ENCODE peak calls at places on chromosomes 13 and 19, in five cellular contexts. Z is H1, Q is mesenchymal stem cell, R is trophoblast cell, T is H9. U is an unnamed sample.

GRCh38 chr13:83372786-83373185 is 509.5 kb downstream of the SLITRK1 start:
- DNase-seq in Z (no peak), Q (no peak), R (no peak), T (no peak), U (no peak)

GRCh38 chr13:71290963-71291937 is 575.8 kb downstream of the DACH1 start:
- DNase-seq in Z (no peak), Q (peak), R (peak), T (no peak), U (no peak)

GRCh38 chr13:87872813-87873212 is 201.6 kb downstream of the SLITRK5 start:
- DNase-seq in Z (no peak), Q (no peak), R (no peak), T (no peak), U (no peak)

GRCh38 chr19:55257461-55258411 is 1.1 kb downstream of the PPP6R1 start:
- DNase-seq in Z (peak), Q (peak), R (peak), T (no peak), U (no peak)

GRCh38 chr19:17504030-17504429 is 7.4 kb upstream of the PGLS start:
- DNase-seq in Z (no peak), Q (peak), R (no peak), T (no peak), U (no peak)

GRCh38 chr19:4911786-4912672 is 2.7 kb downstream of the UHRF1 start:
- DNase-seq in Z (peak), Q (peak), R (peak), T (no peak), U (no peak)

GRCh38 chr19:30630289-30631034 is 258.3 kb downstream of the ZNF536 start:
- DNase-seq in Z (no peak), Q (no peak), R (no peak), T (no peak), U (no peak)

GRCh38 chr19:41698746-41699230 is 9.6 kb upstream of the CEACAM5 start:
- DNase-seq in Z (no peak), Q (no peak), R (no peak), T (no peak), U (no peak)

GRCh38 chr19:52901842-52902241 is 4.4 kb upstream of the ZNF320 start:
- DNase-seq in Z (no peak), Q (no peak), R (peak), T (no peak), U (no peak)

GRCh38 chr19:28435551-28436261 is 777.2 kb downstream of the UQCRFS1 start:
- DNase-seq in Z (no peak), Q (no peak), R (no peak), T (no peak), U (no peak)

GRCh38 chr19:41302624-41303351 is 7.2 kb upstream of the CCDC97 start:
- DNase-seq in Z (no peak), Q (no peak), R (no peak), T (no peak), U (no peak)

GRCh38 chr13:110454956-110455355 is 106.6 kb downstream of the RAB20 start:
- DNase-seq in Z (no peak), Q (no peak), R (no peak), T (no peak), U (no peak)

GRCh38 chr13:41554626-41555386 is 97.5 kb downstream of the RGCC start:
- DNase-seq in Z (no peak), Q (no peak), R (no peak), T (no peak), U (no peak)

GRCh38 chr19:43596842-43597461 is 557 bp downstream of the ZNF576 start:
- DNase-seq in Z (no peak), Q (peak), R (no peak), T (no peak), U (no peak)

GRCh38 chr13:97122381-97122996 is 99.6 kb upstream of the MBNL2 start:
- DNase-seq in Z (no peak), Q (peak), R (peak), T (no peak), U (no peak)

GRCh38 chr19:56174086-56174485 is 1.7 kb upstream of the GALP start:
- DNase-seq in Z (no peak), Q (no peak), R (no peak), T (no peak), U (no peak)

GRCh38 chr19:16660763-16661479 is at the start of gene TMEM38A:
- DNase-seq in Z (peak), Q (peak), R (peak), T (peak), U (peak)

GRCh38 chr13:20823071-20823470 is 49.3 kb upstream of the EEF1AKMT1 start:
- DNase-seq in Z (no peak), Q (no peak), R (peak), T (no peak), U (no peak)

GRCh38 chr19:29277107-29277506 is 64.2 kb upstream of the UQCRFS1 start:
- DNase-seq in Z (peak), Q (no peak), R (no peak), T (peak), U (no peak)

GRCh38 chr19:1513492-1514294 is 874 bp upstream of the ADAMTSL5 start:
- DNase-seq in Z (peak), Q (peak), R (peak), T (peak), U (no peak)

GRCh38 chr19:29119582-29119981 is 93.4 kb downstream of the UQCRFS1 start:
- DNase-seq in Z (peak), Q (no peak), R (peak), T (peak), U (no peak)

GRCh38 chr19:39557791-39558622 is 18.0 kb upstream of the EID2 start:
- DNase-seq in Z (no peak), Q (peak), R (peak), T (no peak), U (no peak)

GRCh38 chr19:1860133-1860775 is 3.1 kb downstream of the KLF16 start:
- DNase-seq in Z (peak), Q (peak), R (peak), T (no peak), U (peak)

GRCh38 chr13:114065926-114066774 is 66.3 kb downstream of the RASA3 start:
- DNase-seq in Z (no peak), Q (no peak), R (no peak), T (no peak), U (no peak)

GRCh38 chr13:97017322-97017721 is 23.0 kb upstream of the OXGR1 start:
- DNase-seq in Z (no peak), Q (no peak), R (no peak), T (no peak), U (no peak)

GRCh38 chr19:5822181-5822844 is 17.2 kb downstream of the FUT6 start:
- DNase-seq in Z (no peak), Q (no peak), R (no peak), T (no peak), U (no peak)

GRCh38 chr13:96075953-96076543 is 13.9 kb upstream of the HS6ST3 start:
- DNase-seq in Z (no peak), Q (peak), R (peak), T (no peak), U (no peak)

GRCh38 chr13:96636310-96636709 is 358.0 kb downstream of the OXGR1 start:
- DNase-seq in Z (no peak), Q (no peak), R (no peak), T (no peak), U (no peak)

GRCh38 chr19:8610928-8611284 is 391 bp upstream of the ADAMTS10 start:
- DNase-seq in Z (no peak), Q (no peak), R (no peak), T (no peak), U (no peak)

DNA sequence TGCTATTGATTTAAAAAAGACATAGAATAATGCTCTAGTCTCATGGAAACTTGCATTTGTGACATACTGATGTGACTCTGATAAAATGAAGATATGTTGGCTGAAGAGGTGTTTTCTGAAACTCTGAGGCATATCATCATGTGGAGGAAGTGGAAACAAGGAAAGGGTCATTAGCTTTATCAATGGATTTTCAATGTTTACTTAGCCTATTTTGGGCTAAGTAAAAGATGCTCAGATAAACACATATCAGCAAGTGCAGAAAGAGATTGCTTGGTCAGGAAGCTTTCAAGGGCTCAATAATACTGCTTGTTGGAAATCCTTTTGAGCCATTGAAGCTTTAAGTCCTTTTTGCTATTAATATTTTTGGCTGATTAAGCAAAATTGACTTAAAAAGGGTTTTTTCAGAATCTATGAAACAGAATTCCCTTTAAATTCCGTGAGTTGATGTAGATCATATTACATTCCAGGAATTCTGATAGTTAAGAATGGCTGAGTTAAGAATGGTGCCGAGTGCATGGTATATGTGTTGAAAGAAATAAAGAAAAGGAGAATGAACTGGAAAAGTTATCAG is 952.8 kb upstream of the SPRY2 start:
- DNase-seq in Z (no peak), Q (no peak), R (no peak), T (no peak), U (no peak)
- H2BK12ac ChIP-seq in Z (no peak), Q (no peak), R (no peak), T (no peak), U (no peak)

GRCh38 chr19:44746946-44747738 is 1.4 kb upstream of the BCL3 start:
- DNase-seq in Z (peak), Q (peak), R (peak), T (peak), U (peak)
- H4K91ac ChIP-seq in Z (no peak), Q (peak), R (peak), T (no peak), U (no peak)

GRCh38 chr13:44380404-44381165 is 7.0 kb downstream of the SERP2 start:
- DNase-seq in Z (no peak), Q (peak), R (peak), T (no peak), U (no peak)

GRCh38 chr13:44382635-44383145 is 9.1 kb downstream of the SERP2 start:
- DNase-seq in Z (no peak), Q (no peak), R (no peak), T (no peak), U (no peak)

GRCh38 chr13:44383945-44384344 is 10.3 kb downstream of the SERP2 start:
- DNase-seq in Z (no peak), Q (no peak), R (no peak), T (no peak), U (no peak)

GRCh38 chr13:44378277-44378676 is 4.7 kb downstream of the SERP2 start:
- DNase-seq in Z (no peak), Q (no peak), R (no peak), T (no peak), U (no peak)

GRCh38 chr13:44379885-44380284 is 6.3 kb downstream of the SERP2 start:
- DNase-seq in Z (no peak), Q (no peak), R (no peak), T (no peak), U (no peak)
- H3K18ac ChIP-seq in Z (no peak), Q (no peak), R (no peak), T (peak), U (no peak)

GRCh38 chr19:23547156-23547555 is 139.9 kb downstream of the ZNF675 start:
- DNase-seq in Z (no peak), Q (no peak), R (peak), T (no peak), U (no peak)
- H2BK12ac ChIP-seq in Z (no peak), Q (no peak), R (no peak), T (no peak), U (no peak)

GRCh38 chr13:48769107-48769704 is 115.5 kb downstream of the CYSLTR2 start:
- DNase-seq in Z (peak), Q (peak), R (peak), T (peak), U (peak)
- H4K91ac ChIP-seq in Z (no peak), Q (no peak), R (no peak), T (no peak), U (no peak)

GRCh38 chr19:47243776-47244547 is 12.4 kb upstream of the CCDC9 start:
- DNase-seq in Z (peak), Q (peak), R (peak), T (peak), U (peak)
- H3K18ac ChIP-seq in Z (peak), Q (peak), R (peak), T (peak), U (peak)

GRCh38 chr13:106942558-106942957 is 374.6 kb upstream of the ARGLU1 start:
- DNase-seq in Z (no peak), Q (no peak), R (no peak), T (no peak), U (no peak)
- H2BK12ac ChIP-seq in Z (no peak), Q (no peak), R (no peak), T (no peak), U (no peak)

GRCh38 chr19:23986623-23987022 is 71.9 kb downstream of the ZNF726 start:
- DNase-seq in Z (no peak), Q (no peak), R (peak), T (no peak), U (no peak)

GRCh38 chr19:23991170-23991569 is 76.5 kb downstream of the ZNF726 start:
- DNase-seq in Z (no peak), Q (no peak), R (peak), T (no peak), U (no peak)

GRCh38 chr19:23996549-23996948 is 81.9 kb downstream of the ZNF726 start:
- DNase-seq in Z (peak), Q (no peak), R (peak), T (peak), U (no peak)

DNA sequence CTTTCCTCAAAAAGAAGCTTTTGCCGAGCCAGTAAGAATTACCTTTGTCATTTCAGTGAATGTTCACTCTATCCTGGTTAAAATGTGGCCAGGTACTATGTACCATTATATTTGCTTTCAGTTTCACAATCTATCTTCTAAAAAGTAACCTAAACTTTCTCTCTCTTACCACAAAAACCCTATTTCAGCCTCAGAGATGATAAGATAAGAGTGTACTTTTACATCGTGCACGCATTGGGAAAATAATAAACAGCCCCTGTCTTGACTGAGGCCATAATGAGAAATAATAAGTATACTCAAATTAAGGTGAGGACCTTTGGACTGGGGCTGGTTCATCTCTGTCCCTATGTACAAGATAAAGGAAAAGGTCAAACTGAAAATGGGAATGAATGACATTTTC is 77.7 kb downstream of the ZNF726 start:
- DNase-seq in Z (no peak), Q (no peak), R (no peak), T (no peak), U (no peak)
- H4K91ac ChIP-seq in Z (no peak), Q (no peak), R (no peak), T (no peak), U (no peak)

U was measured in neuronal stem cell.